ENCODE peak calls at places on chromosomes 4 and X, in five cellular contexts. One of them, this sample, is unnamed.
A peak's percentile ranks its signal among the peaks of the same experiment; 100 is the strongest.

GRCh38 chr4:41258783-41259182 is 2.1 kb downstream of the UCHL1 start:
- DNase-seq in ascending aorta: no peak
- DNase-seq in prostate gland: peak; percentile 24
- DNase-seq in CD4-positive, alpha-beta T cell: no peak
- DNase-seq in dorsolateral prefrontal cortex: peak; percentile 78
- DNase-seq in this sample: peak; percentile 61

GRCh38 chr4:158016511-158016910 is 156.3 kb downstream of the GASK1B start:
- DNase-seq in prostate gland: no peak
- DNase-seq in dorsolateral prefrontal cortex: no peak
- DNase-seq in ascending aorta: no peak
- DNase-seq in CD4-positive, alpha-beta T cell: no peak
- DNase-seq in this sample: no peak

GRCh38 chr4:161254375-161254774 is 909.4 kb downstream of the FSTL5 start:
- DNase-seq in ascending aorta: no peak
- DNase-seq in CD4-positive, alpha-beta T cell: no peak
- DNase-seq in dorsolateral prefrontal cortex: no peak
- DNase-seq in prostate gland: no peak
- DNase-seq in this sample: no peak

GRCh38 chr4:144583658-144584057 is 62.3 kb upstream of the HHIP start:
- DNase-seq in ascending aorta: no peak
- DNase-seq in CD4-positive, alpha-beta T cell: no peak
- DNase-seq in prostate gland: no peak
- DNase-seq in dorsolateral prefrontal cortex: no peak
- DNase-seq in this sample: no peak

GRCh38 chrX:130296743-130297142 is 28.0 kb upstream of the ZNF280C start:
- DNase-seq in ascending aorta: no peak
- DNase-seq in prostate gland: no peak
- DNase-seq in dorsolateral prefrontal cortex: no peak
- DNase-seq in CD4-positive, alpha-beta T cell: no peak
- DNase-seq in this sample: no peak

GRCh38 chr4:144591401-144591800 is 54.6 kb upstream of the HHIP start:
- DNase-seq in ascending aorta: no peak
- DNase-seq in CD4-positive, alpha-beta T cell: no peak
- DNase-seq in prostate gland: no peak
- DNase-seq in dorsolateral prefrontal cortex: no peak
- DNase-seq in this sample: no peak

GRCh38 chrX:70445197-70445656 is 592 bp downstream of the DLG3 start:
- DNase-seq in CD4-positive, alpha-beta T cell: no peak
- DNase-seq in prostate gland: no peak
- DNase-seq in ascending aorta: no peak
- DNase-seq in dorsolateral prefrontal cortex: no peak
- DNase-seq in this sample: no peak

GRCh38 chr4:145840162-145840768 is 98.4 kb downstream of the ZNF827 start:
- DNase-seq in dorsolateral prefrontal cortex: no peak
- DNase-seq in prostate gland: no peak
- DNase-seq in CD4-positive, alpha-beta T cell: no peak
- DNase-seq in ascending aorta: no peak
- DNase-seq in this sample: no peak

GRCh38 chr4:122658377-122658776 is 37.5 kb upstream of the IL21 start:
- DNase-seq in CD4-positive, alpha-beta T cell: no peak
- DNase-seq in prostate gland: no peak
- DNase-seq in ascending aorta: no peak
- DNase-seq in dorsolateral prefrontal cortex: no peak
- DNase-seq in this sample: no peak
- H3K27ac ChIP-seq in CD4-positive, alpha-beta T cell: no peak overlapping the region
- H3K27ac ChIP-seq in prostate gland: no peak overlapping the region
- H3K27ac ChIP-seq in ascending aorta: no peak overlapping the region
- H3K27ac ChIP-seq in dorsolateral prefrontal cortex: no peak overlapping the region
- H3K27ac ChIP-seq in this sample: no peak overlapping the region

GRCh38 chrX:76850851-76851250 is 423.3 kb downstream of the MAGEE1 start:
- DNase-seq in ascending aorta: no peak
- DNase-seq in CD4-positive, alpha-beta T cell: no peak
- DNase-seq in prostate gland: no peak
- DNase-seq in dorsolateral prefrontal cortex: no peak
- DNase-seq in this sample: no peak
- TF ChIP-seq CTCF in ascending aorta: no peak
- TF ChIP-seq CTCF in CD4-positive, alpha-beta T cell: no peak
- TF ChIP-seq CTCF in prostate gland: no peak
- TF ChIP-seq CTCF in dorsolateral prefrontal cortex: peak; percentile 34
- TF ChIP-seq CTCF in this sample: no peak

GRCh38 chr4:133003169-133003568 is 145.9 kb upstream of the PCDH10 start:
- DNase-seq in CD4-positive, alpha-beta T cell: no peak
- DNase-seq in prostate gland: no peak
- DNase-seq in ascending aorta: no peak
- DNase-seq in dorsolateral prefrontal cortex: no peak
- DNase-seq in this sample: no peak
- H3K27me3 ChIP-seq in CD4-positive, alpha-beta T cell: no peaks in the 10 kb centered on the region
- H3K27me3 ChIP-seq in prostate gland: no peaks in the 10 kb centered on the region
- H3K27me3 ChIP-seq in ascending aorta: no peaks in the 10 kb centered on the region
- H3K27me3 ChIP-seq in dorsolateral prefrontal cortex: no peaks in the 10 kb centered on the region
- H3K27me3 ChIP-seq in this sample: no peaks in the 10 kb centered on the region

DNA sequence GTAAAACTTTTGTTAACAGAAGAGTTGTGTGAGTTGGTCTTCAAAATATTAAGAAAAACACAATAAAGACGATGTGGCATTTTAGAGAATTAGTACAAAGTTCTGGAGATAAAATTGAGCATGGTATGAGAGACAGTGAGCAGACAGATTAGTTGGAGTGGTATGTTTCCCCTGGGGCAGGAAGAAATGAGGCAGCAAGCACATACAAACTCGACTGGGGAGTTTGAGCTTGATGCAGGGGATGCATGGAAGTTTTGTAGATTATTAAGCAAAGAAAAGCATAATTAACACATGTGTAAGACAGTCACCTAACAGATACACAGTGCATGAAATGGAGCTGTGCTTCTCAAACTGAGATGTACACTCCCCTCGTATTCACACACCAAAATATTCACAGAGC is 58.1 kb upstream of the IL2 start:
- DNase-seq in prostate gland: no peak
- DNase-seq in ascending aorta: no peak
- DNase-seq in dorsolateral prefrontal cortex: no peak
- DNase-seq in CD4-positive, alpha-beta T cell: no peak
- DNase-seq in this sample: no peak
- H3K27ac ChIP-seq in prostate gland: no peak overlapping the region
- H3K27ac ChIP-seq in ascending aorta: no peak overlapping the region
- H3K27ac ChIP-seq in dorsolateral prefrontal cortex: no peak overlapping the region
- H3K27ac ChIP-seq in CD4-positive, alpha-beta T cell: no peak overlapping the region
- H3K27ac ChIP-seq in this sample: no peak overlapping the region

GRCh38 chrX:17812763-17813162 is 48.3 kb downstream of the RAI2 start:
- DNase-seq in dorsolateral prefrontal cortex: no peak
- DNase-seq in ascending aorta: no peak
- DNase-seq in prostate gland: no peak
- DNase-seq in CD4-positive, alpha-beta T cell: no peak
- DNase-seq in this sample: no peak
- TF ChIP-seq CTCF in dorsolateral prefrontal cortex: peak; percentile 58
- TF ChIP-seq CTCF in ascending aorta: peak; percentile 9
- TF ChIP-seq CTCF in prostate gland: peak; percentile 51
- TF ChIP-seq CTCF in CD4-positive, alpha-beta T cell: no peak
- TF ChIP-seq CTCF in this sample: peak; percentile 49

GRCh38 chr4:2094545-2094944 is 35.4 kb downstream of the NAT8L start:
- DNase-seq in ascending aorta: no peak
- DNase-seq in dorsolateral prefrontal cortex: no peak
- DNase-seq in CD4-positive, alpha-beta T cell: no peak
- DNase-seq in prostate gland: no peak
- DNase-seq in this sample: no peak

GRCh38 chr4:2096073-2096609 is 37.0 kb downstream of the NAT8L start:
- DNase-seq in CD4-positive, alpha-beta T cell: no peak
- DNase-seq in ascending aorta: no peak
- DNase-seq in prostate gland: no peak
- DNase-seq in dorsolateral prefrontal cortex: no peak
- DNase-seq in this sample: no peak

GRCh38 chr4:2093265-2093664 is 34.1 kb downstream of the NAT8L start:
- DNase-seq in ascending aorta: no peak
- DNase-seq in prostate gland: no peak
- DNase-seq in dorsolateral prefrontal cortex: no peak
- DNase-seq in CD4-positive, alpha-beta T cell: no peak
- DNase-seq in this sample: peak; percentile 26

GRCh38 chr4:2092653-2093000 is 33.5 kb downstream of the NAT8L start:
- DNase-seq in prostate gland: no peak
- DNase-seq in CD4-positive, alpha-beta T cell: no peak
- DNase-seq in ascending aorta: no peak
- DNase-seq in dorsolateral prefrontal cortex: no peak
- DNase-seq in this sample: no peak

DNA sequence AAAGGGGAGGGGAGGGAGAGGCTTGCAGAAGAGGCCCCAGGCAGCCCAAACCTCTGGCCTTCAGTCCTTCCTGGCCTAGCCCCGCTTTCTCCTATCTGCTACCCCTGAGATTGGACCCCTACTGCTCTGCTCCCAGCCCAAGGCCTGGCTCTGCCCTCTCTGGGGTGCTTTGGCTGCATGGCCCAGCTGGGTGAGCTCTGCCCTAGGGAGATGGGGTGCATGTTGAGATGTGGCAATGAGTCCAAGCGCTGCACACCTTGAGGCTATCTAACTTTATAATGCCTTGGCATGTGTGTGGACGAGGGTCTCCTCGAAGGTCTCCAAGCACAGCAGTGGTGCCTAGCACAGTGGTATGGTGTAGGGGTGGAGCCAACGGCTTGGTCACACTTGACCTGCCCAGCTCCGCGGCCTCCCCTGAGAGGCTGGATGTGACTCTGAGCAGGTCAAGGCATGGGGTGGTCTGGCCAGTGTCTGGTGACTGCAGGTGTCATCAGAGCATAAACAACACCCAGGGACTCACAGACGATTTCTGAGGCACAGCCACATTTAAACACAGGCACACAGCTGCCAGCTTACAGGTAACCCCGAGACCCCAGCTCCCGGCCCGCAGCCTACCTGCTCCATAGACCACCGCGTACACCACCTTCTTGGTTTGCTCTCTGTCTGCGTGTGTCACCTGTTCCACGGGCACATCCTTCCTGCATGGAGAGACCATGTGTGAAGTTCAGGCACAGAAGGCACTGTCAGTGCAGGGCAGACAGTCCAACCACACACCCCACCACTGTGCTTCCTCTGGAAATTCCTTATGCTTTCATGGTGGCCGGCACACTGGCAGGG is 36.3 kb downstream of the NAT8L start:
- DNase-seq in dorsolateral prefrontal cortex: no peak
- DNase-seq in prostate gland: no peak
- DNase-seq in ascending aorta: no peak
- DNase-seq in CD4-positive, alpha-beta T cell: no peak
- DNase-seq in this sample: no peak
- H3K27me3 ChIP-seq in dorsolateral prefrontal cortex: no peaks in the 10 kb centered on the region
- H3K27me3 ChIP-seq in prostate gland: no peaks in the 10 kb centered on the region
- H3K27me3 ChIP-seq in ascending aorta: no peaks in the 10 kb centered on the region
- H3K27me3 ChIP-seq in CD4-positive, alpha-beta T cell: no peaks in the 10 kb centered on the region
- H3K27me3 ChIP-seq in this sample: no peaks in the 10 kb centered on the region

GRCh38 chr4:85029453-85029852 is 63.0 kb upstream of the WDFY3 start:
- DNase-seq in prostate gland: no peak
- DNase-seq in dorsolateral prefrontal cortex: no peak
- DNase-seq in CD4-positive, alpha-beta T cell: no peak
- DNase-seq in ascending aorta: no peak
- DNase-seq in this sample: no peak

GRCh38 chr4:85024671-85025070 is 58.2 kb upstream of the WDFY3 start:
- DNase-seq in prostate gland: no peak
- DNase-seq in dorsolateral prefrontal cortex: peak; percentile 21
- DNase-seq in CD4-positive, alpha-beta T cell: no peak
- DNase-seq in ascending aorta: no peak
- DNase-seq in this sample: no peak

GRCh38 chr4:85030156-85030555 is 63.7 kb upstream of the WDFY3 start:
- DNase-seq in ascending aorta: no peak
- DNase-seq in CD4-positive, alpha-beta T cell: no peak
- DNase-seq in dorsolateral prefrontal cortex: no peak
- DNase-seq in prostate gland: no peak
- DNase-seq in this sample: no peak

DNA sequence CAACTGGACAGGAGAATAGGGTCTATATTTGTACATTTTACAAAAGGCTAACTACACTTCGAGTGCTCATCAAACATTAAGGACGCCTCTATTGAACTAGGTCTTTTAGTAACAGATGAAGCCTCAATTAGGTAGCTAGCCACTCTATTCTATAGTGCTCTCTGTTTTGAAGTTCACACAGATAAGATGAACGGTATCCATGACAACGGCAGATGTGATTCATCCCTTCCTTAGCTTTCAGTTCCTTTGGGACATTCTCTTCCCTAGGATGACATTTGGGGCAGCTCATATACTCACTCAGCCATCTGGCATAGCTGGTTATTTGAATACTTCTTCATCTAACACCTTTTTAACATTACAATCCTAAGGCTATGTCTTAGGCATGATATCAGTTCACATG is 62.4 kb upstream of the WDFY3 start:
- DNase-seq in ascending aorta: no peak
- DNase-seq in CD4-positive, alpha-beta T cell: no peak
- DNase-seq in dorsolateral prefrontal cortex: no peak
- DNase-seq in prostate gland: no peak
- DNase-seq in this sample: no peak
- H3K27ac ChIP-seq in ascending aorta: no peak overlapping the region
- H3K27ac ChIP-seq in CD4-positive, alpha-beta T cell: no peak overlapping the region
- H3K27ac ChIP-seq in dorsolateral prefrontal cortex: no peak overlapping the region
- H3K27ac ChIP-seq in prostate gland: no peak overlapping the region
- H3K27ac ChIP-seq in this sample: no peak overlapping the region

DNA sequence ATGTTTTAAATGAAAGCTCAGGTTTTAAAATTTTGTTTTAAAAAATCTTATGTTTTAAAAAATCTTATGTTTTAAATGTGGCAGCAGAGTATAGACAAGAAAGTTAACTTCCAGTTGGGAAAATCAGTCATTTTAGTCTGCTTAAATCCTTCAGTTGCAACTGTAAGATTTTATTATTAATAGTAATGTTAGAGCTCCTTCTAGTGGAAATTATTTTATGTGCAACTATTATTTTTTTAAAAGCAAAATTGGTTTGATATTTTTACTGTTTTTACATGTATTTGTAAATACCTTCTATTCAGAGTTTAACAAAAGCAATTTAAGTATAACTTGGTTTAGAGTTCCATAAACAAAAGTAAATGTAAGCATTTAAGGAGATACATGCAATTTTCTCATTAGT is 8.5 kb upstream of the NUDT6 start:
- DNase-seq in ascending aorta: no peak
- DNase-seq in CD4-positive, alpha-beta T cell: no peak
- DNase-seq in prostate gland: no peak
- DNase-seq in dorsolateral prefrontal cortex: no peak
- DNase-seq in this sample: no peak
- TF ChIP-seq CTCF in ascending aorta: no peak
- TF ChIP-seq CTCF in CD4-positive, alpha-beta T cell: peak; percentile 67
- TF ChIP-seq CTCF in prostate gland: peak; percentile 37
- TF ChIP-seq CTCF in dorsolateral prefrontal cortex: peak; percentile 88
- TF ChIP-seq CTCF in this sample: peak; percentile 26

DNA sequence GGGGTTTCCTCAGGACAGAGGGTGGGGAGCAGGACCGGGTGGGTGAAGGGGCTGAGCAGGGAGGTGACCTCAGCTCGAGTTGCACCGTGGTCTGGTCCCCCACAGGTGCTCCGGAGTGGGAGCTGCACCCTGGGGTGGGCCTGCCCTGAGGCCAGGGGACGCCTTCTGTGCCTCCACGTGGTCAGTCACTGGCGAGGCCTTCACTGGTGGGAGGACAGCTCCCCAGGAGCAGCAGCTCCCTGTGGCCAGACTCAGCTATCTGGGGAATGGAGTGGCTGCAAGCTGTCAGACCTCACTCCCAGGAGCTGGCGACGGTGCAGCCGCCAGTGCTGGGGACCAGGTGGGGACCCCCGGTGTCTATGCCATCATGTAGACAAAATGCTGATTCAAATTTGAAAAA is 114.1 kb upstream of the LRPAP1 start:
- DNase-seq in CD4-positive, alpha-beta T cell: no peak
- DNase-seq in ascending aorta: no peak
- DNase-seq in prostate gland: no peak
- DNase-seq in dorsolateral prefrontal cortex: no peak
- DNase-seq in this sample: no peak
- H3K27me3 ChIP-seq in CD4-positive, alpha-beta T cell: no peaks in the 10 kb centered on the region
- H3K27me3 ChIP-seq in ascending aorta: no peaks in the 10 kb centered on the region
- H3K27me3 ChIP-seq in prostate gland: peaks cover 7% of the 10 kb centered on the region
- H3K27me3 ChIP-seq in dorsolateral prefrontal cortex: no peaks in the 10 kb centered on the region
- H3K27me3 ChIP-seq in this sample: no peaks in the 10 kb centered on the region

GRCh38 chr4:55540271-55540670 is 6.4 kb downstream of the CLOCK start:
- DNase-seq in CD4-positive, alpha-beta T cell: no peak
- DNase-seq in ascending aorta: no peak
- DNase-seq in prostate gland: no peak
- DNase-seq in dorsolateral prefrontal cortex: no peak
- DNase-seq in this sample: no peak
- H3K27ac ChIP-seq in CD4-positive, alpha-beta T cell: no peak overlapping the region
- H3K27ac ChIP-seq in ascending aorta: no peak overlapping the region
- H3K27ac ChIP-seq in prostate gland: no peak overlapping the region
- H3K27ac ChIP-seq in dorsolateral prefrontal cortex: no peak overlapping the region
- H3K27ac ChIP-seq in this sample: no peak overlapping the region

This sample was measured in right atrium auricular region.